ENCODE peak calls at places on chromosomes 5 and 9, in eight cellular contexts. V is GM12865; Y is tibial artery; G is A549; O is NCI-H1092 treated with DMSO at 0.1 percent for 48 hours; F is activated naive CD8-positive, alpha-beta T cell treated with anti-CD3 and anti-CD28 coated beads, Interleukin-2, amount 50 U/mL, for 24 hours; N is effector memory CD8-positive, alpha-beta T cell; W is BJ. K is an unnamed sample.

GRCh38 chr9:128486201-128486600 is 18.3 kb upstream of the GLE1 start:
- DNase-seq in Y (no peak), N (no peak), F (no peak), O (no peak), V (no peak), G (no peak), W (no peak), K (no peak)

GRCh38 chr5:42419294-42419693 is 3.9 kb upstream of the GHR start:
- DNase-seq in O (no peak), W (no peak), G (no peak), Y (no peak), F (no peak), N (no peak), V (no peak), K (no peak)

GRCh38 chr5:107293551-107293950 is 377.2 kb downstream of the EFNA5 start:
- DNase-seq in W (no peak), G (no peak), N (no peak), Y (no peak), V (no peak), O (no peak), F (no peak), K (no peak)

GRCh38 chr9:84969084-84969483 is 299.6 kb downstream of the NTRK2 start:
- DNase-seq in W (no peak), Y (no peak), O (no peak), G (no peak), N (no peak), F (no peak), V (no peak), K (no peak)

GRCh38 chr5:142697846-142698245 is 12.0 kb upstream of the FGF1 start:
- DNase-seq in V (no peak), F (no peak), W (no peak), O (peak), N (no peak), Y (peak), G (no peak), K (no peak)

GRCh38 chr5:37571974-37572373 is 192.9 kb downstream of the WDR70 start:
- DNase-seq in O (no peak), G (no peak), Y (no peak), N (no peak), W (no peak), F (no peak), V (no peak), K (no peak)

GRCh38 chr9:101915479-101915878 is 177.0 kb upstream of the GRIN3A start:
- DNase-seq in O (no peak), W (no peak), V (no peak), F (no peak), Y (no peak), N (no peak), G (no peak), K (no peak)

GRCh38 chr5:152523964-152524363 is 118.9 kb upstream of the NMUR2 start:
- DNase-seq in Y (no peak), V (no peak), F (no peak), O (no peak), G (no peak), N (no peak), W (no peak), K (no peak)

GRCh38 chr5:180027449-180028089 is 44.0 kb downstream of the RNF130 start:
- DNase-seq in G (no peak), F (no peak), Y (no peak), W (no peak), N (no peak), O (no peak), V (no peak), K (no peak)

GRCh38 chr9:123239726-123240125 is 28.7 kb downstream of the STRBP start:
- DNase-seq in G (no peak), W (no peak), O (no peak), F (no peak), N (no peak), Y (no peak), V (no peak), K (no peak)

GRCh38 chr5:168136340-168136739 is 155.1 kb upstream of the WWC1 start:
- DNase-seq in G (no peak), V (no peak), W (no peak), Y (no peak), N (no peak), F (no peak), O (no peak), K (no peak)

GRCh38 chr5:178772351-178772750 is 41.9 kb upstream of the ZNF354A start:
- DNase-seq in G (no peak), N (no peak), V (no peak), Y (peak), O (no peak), W (no peak), F (no peak), K (no peak)

GRCh38 chr9:21761309-21761901 is 41.0 kb upstream of the MTAP start:
- DNase-seq in V (peak), G (no peak), F (peak), W (no peak), Y (no peak), N (no peak), O (no peak), K (no peak)

GRCh38 chr5:176863765-176864098 is 35.4 kb downstream of the HK3 start:
- DNase-seq in Y (no peak), W (no peak), O (no peak), F (no peak), V (no peak), N (no peak), G (no peak), K (no peak)

GRCh38 chr9:130479587-130479986 is 34.8 kb downstream of the ASS1 start:
- DNase-seq in F (no peak), G (no peak), O (no peak), W (no peak), Y (no peak), N (no peak), V (no peak), K (no peak)

K was measured in non-pigmented ciliary epithelial cell.